ENCODE peak calls at places on chromosomes 13 and 19, in eight cellular contexts. W is DND-41, P is left ventricle myocardium inferior, T is A549, H is Panc1, V is neural progenitor cell, L is IMR-90, Y is body of pancreas. K is an unnamed sample.

GRCh38 chr19:16330368-16330801 is 5.8 kb downstream of the KLF2 start:
- DNase-seq in W (peak; percentile 62), H (peak; percentile 65), P (peak; percentile 63), L (peak; percentile 90), T (peak; percentile 90), V (no peak), Y (peak; percentile 72), K (peak; percentile 92)

GRCh38 chr19:12668937-12669271 is 2.3 kb downstream of the WDR83 start:
- DNase-seq in T (peak; percentile 50), W (peak; percentile 57), V (peak; percentile 53), L (peak; percentile 65), P (peak; percentile 49), Y (peak; percentile 57), H (no peak), K (peak; percentile 64)

GRCh38 chr13:70856706-70857105 is 748.5 kb upstream of the KLHL1 start:
- DNase-seq in L (no peak), V (no peak), W (no peak), T (no peak), P (no peak), Y (no peak), H (no peak), K (no peak)

GRCh38 chr13:23792680-23793079 is 96.5 kb downstream of the MIPEP start:
- DNase-seq in L (peak; percentile 17), T (no peak), H (no peak), P (no peak), Y (no peak), V (no peak), W (no peak), K (no peak)

GRCh38 chr13:110455941-110456340 is 105.6 kb downstream of the RAB20 start:
- DNase-seq in W (peak; percentile 73), Y (peak; percentile 88), V (peak; percentile 87), P (peak; percentile 74), H (peak; percentile 52), L (peak; percentile 61), T (peak; percentile 84), K (peak; percentile 52)

GRCh38 chr13:31005066-31005465 is 72.6 kb downstream of the TEX26 start:
- DNase-seq in V (no peak), W (no peak), T (no peak), H (no peak), Y (no peak), P (no peak), L (no peak), K (no peak)

GRCh38 chr19:38162094-38162493 is 61.9 kb downstream of the DPF1 start:
- DNase-seq in P (no peak), L (no peak), Y (no peak), H (no peak), T (no peak), W (no peak), V (no peak), K (no peak)

GRCh38 chr19:23762548-23762883 is 3.8 kb upstream of the ZNF681 start:
- DNase-seq in Y (no peak), V (no peak), L (no peak), W (no peak), T (no peak), P (no peak), H (no peak), K (no peak)

GRCh38 chr19:2188708-2189385 is 25.1 kb downstream of the DOT1L start:
- DNase-seq in T (no peak), V (no peak), W (no peak), P (no peak), L (peak; percentile 86), H (no peak), Y (no peak), K (no peak)

GRCh38 chr13:32902898-32903297 is 113.3 kb upstream of the KL start:
- DNase-seq in V (peak; percentile 18), L (peak; percentile 23), H (no peak), T (no peak), Y (peak; percentile 46), P (peak; percentile 85), W (no peak), K (no peak)

GRCh38 chr13:21944610-21945009 is 273.7 kb downstream of the FGF9 start:
- DNase-seq in Y (no peak), L (no peak), P (no peak), W (no peak), H (no peak), V (no peak), T (no peak), K (no peak)

GRCh38 chr13:38697628-38698333 is 10.9 kb downstream of the FREM2 start:
- DNase-seq in V (peak; percentile 31), H (no peak), P (no peak), Y (no peak), L (no peak), W (no peak), T (no peak), K (no peak)

GRCh38 chr13:77699059-77699680 is 1.7 kb downstream of the SLAIN1 start:
- DNase-seq in W (no peak), Y (no peak), L (no peak), P (no peak), H (no peak), V (no peak), T (no peak), K (no peak)

GRCh38 chr19:2962018-2962670 is 15.2 kb upstream of the TLE6 start:
- DNase-seq in T (peak; percentile 66), V (peak; percentile 95), L (peak; percentile 89), Y (peak; percentile 84), P (no peak), H (no peak), W (peak; percentile 67), K (no peak)

GRCh38 chr13:34867590-34867989 is 74.5 kb upstream of the NBEA start:
- DNase-seq in H (no peak), V (no peak), Y (no peak), P (no peak), T (peak; percentile 15), L (peak; percentile 8), W (no peak), K (no peak)

GRCh38 chr13:106795847-106796246 is 227.9 kb upstream of the ARGLU1 start:
- DNase-seq in H (no peak), Y (no peak), W (no peak), V (peak; percentile 22), T (no peak), P (no peak), L (no peak), K (no peak)
- H3K4me3 ChIP-seq in H (peak overlapping the region; percentile 24), Y (no peak overlapping the region), W (no peak overlapping the region), V (peak overlapping the region; percentile 25), T (no peak overlapping the region), P (peak overlapping the region; percentile 52), L (peak overlapping the region; percentile 26), K (no peak overlapping the region)

GRCh38 chr19:58059003-58059671 is at the start of gene ZNF135:
- DNase-seq in P (peak; percentile 93), W (peak; percentile 88), V (peak; percentile 91), Y (peak; percentile 86), T (no peak), H (no peak), L (peak; percentile 50), K (peak; percentile 72)

GRCh38 chr19:58056861-58057260 is 2.2 kb upstream of the ZNF135 start:
- DNase-seq in P (no peak), W (no peak), L (no peak), V (no peak), T (no peak), H (no peak), Y (no peak), K (no peak)

GRCh38 chr19:58060231-58060630 is 1.1 kb downstream of the ZNF135 start:
- DNase-seq in W (no peak), H (no peak), V (no peak), T (no peak), L (no peak), Y (no peak), P (no peak), K (no peak)

GRCh38 chr19:58059681-58060080 is 599 bp downstream of the ZNF135 start:
- DNase-seq in Y (no peak), W (no peak), P (no peak), H (no peak), T (no peak), V (no peak), L (no peak), K (no peak)

DNA sequence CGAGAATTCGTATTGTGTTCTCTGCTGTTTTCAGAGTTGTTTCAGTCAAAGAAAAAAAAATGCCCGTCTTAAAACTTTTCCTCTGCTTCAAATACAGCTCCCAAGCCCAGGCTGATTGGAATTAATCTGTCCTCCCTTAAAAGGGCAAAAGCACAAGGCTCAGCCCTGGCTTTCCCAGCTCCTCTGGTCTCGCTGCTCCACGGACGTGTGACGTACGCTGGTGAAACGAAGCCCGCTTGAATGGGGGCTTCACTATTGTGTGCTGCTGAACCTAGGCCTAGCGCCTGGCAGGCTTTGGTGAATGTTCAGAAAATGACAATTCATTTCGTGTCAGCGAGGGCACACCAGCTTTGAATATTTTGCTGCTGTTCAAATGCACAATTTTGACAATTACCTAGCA is 654 bp upstream of the ZNF135 start:
- DNase-seq in W (no peak), Y (no peak), L (no peak), T (no peak), P (no peak), V (peak; percentile 28), H (no peak), K (no peak)
- H3K9me3 ChIP-seq in W (peaks cover 8% of the 10 kb centered on the region), Y (no peaks in the 10 kb centered on the region), L (peaks cover 48% of the 10 kb centered on the region), T (peaks cover 87% of the 10 kb centered on the region), P (peaks cover 28% of the 10 kb centered on the region), V (no peaks in the 10 kb centered on the region), H (no peaks in the 10 kb centered on the region), K (peaks cover 9% of the 10 kb centered on the region)

DNA sequence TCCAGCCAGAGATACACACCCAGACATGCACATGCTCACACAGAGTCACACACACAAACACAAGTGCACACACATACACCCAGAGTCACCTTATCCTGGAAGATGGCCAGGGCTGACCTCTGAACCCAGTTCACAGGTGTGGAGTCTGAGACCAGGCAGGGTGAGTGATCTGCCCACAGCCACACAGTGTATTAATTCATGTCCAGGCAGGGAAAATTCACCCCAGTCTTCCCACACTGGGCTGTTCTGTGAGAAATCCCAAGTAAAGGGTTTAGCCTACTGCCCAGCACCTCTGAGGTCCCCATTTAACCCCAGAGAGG is 2.0 kb downstream of the POU2F2 start:
- DNase-seq in T (no peak), W (no peak), P (no peak), V (no peak), L (no peak), H (no peak), Y (no peak), K (no peak)
- H3K4me3 ChIP-seq in T (no peak overlapping the region), W (no peak overlapping the region), P (peak overlapping the region; percentile 19), V (no peak overlapping the region), L (no peak overlapping the region), H (no peak overlapping the region), Y (no peak overlapping the region), K (no peak overlapping the region)

GRCh38 chr13:48068952-48069351 is 26.0 kb downstream of the MED4 start:
- DNase-seq in H (no peak), T (no peak), L (no peak), P (no peak), W (no peak), Y (no peak), V (no peak), K (no peak)

GRCh38 chr13:48072787-48073186 is 22.1 kb downstream of the MED4 start:
- DNase-seq in L (no peak), Y (no peak), V (no peak), T (no peak), W (no peak), H (no peak), P (no peak), K (no peak)

GRCh38 chr13:48072304-48072703 is 22.6 kb downstream of the MED4 start:
- DNase-seq in Y (no peak), W (peak; percentile 29), P (no peak), T (no peak), H (no peak), L (no peak), V (no peak), K (no peak)

GRCh38 chr13:48069573-48069972 is 25.3 kb downstream of the MED4 start:
- DNase-seq in H (no peak), Y (no peak), V (no peak), W (no peak), L (no peak), P (no peak), T (no peak), K (no peak)

GRCh38 chr13:48070942-48071341 is 24.0 kb downstream of the MED4 start:
- DNase-seq in Y (no peak), H (no peak), V (no peak), P (no peak), L (no peak), T (no peak), W (no peak), K (no peak)
- H3K9me3 ChIP-seq in Y (no peaks in the 10 kb centered on the region), H (peaks cover 13% of the 10 kb centered on the region), V (peaks cover 42% of the 10 kb centered on the region), P (peaks cover 55% of the 10 kb centered on the region), L (peaks cover 46% of the 10 kb centered on the region), T (peaks cover 11% of the 10 kb centered on the region), W (peaks cover 67% of the 10 kb centered on the region), K (no peaks in the 10 kb centered on the region)

K was measured in CD8-positive, alpha-beta memory T cell.